ENCODE peak calls at places on chromosomes 13 and 19, in five cellular contexts. U is HCT116, W is tibial artery, Q is prostate gland, M is cardiac muscle cell. X is an unnamed sample.

GRCh38 chr13:59120297-59120843 is 1043.4 kb downstream of the DIAPH3 start:
- DNase-seq in U (no peak), W (no peak), Q (no peak), M (no peak), X (no peak)

GRCh38 chr19:35063940-35064818 is 22.7 kb downstream of the HPN start:
- DNase-seq in U (no peak), W (no peak), Q (no peak), M (no peak), X (no peak)

GRCh38 chr19:11375143-11375948 is 880 bp downstream of the SWSAP1 start:
- DNase-seq in U (no peak), W (peak; percentile 49), Q (peak; percentile 41), M (peak; percentile 53), X (peak; percentile 54)

GRCh38 chr13:47904891-47905290 is 96.2 kb downstream of the SUCLA2 start:
- DNase-seq in U (no peak), W (no peak), Q (no peak), M (no peak), X (no peak)

GRCh38 chr13:39052944-39053343 is 14.7 kb downstream of the NHLRC3 start:
- DNase-seq in U (no peak), W (no peak), Q (no peak), M (no peak), X (no peak)

GRCh38 chr19:49173198-49173597 is 15.6 kb downstream of the TRPM4 start:
- DNase-seq in U (no peak), W (no peak), Q (no peak), M (no peak), X (no peak)

GRCh38 chr13:41296879-41297646 is 14.0 kb upstream of the NAA16 start:
- DNase-seq in U (no peak), W (no peak), Q (no peak), M (no peak), X (no peak)

GRCh38 chr13:27954406-27954851 is 14.7 kb downstream of the CDX2 start:
- DNase-seq in U (no peak), W (no peak), Q (no peak), M (no peak), X (peak; percentile 69)

GRCh38 chr19:16920816-16921529 is 32.2 kb downstream of the F2RL3 start:
- DNase-seq in U (peak; percentile 42), W (no peak), Q (peak; percentile 30), M (no peak), X (no peak)

GRCh38 chr13:99905814-99906213 is 65.8 kb downstream of the ZIC5 start:
- DNase-seq in U (no peak), W (no peak), Q (no peak), M (no peak), X (no peak)
- H3K27me3 ChIP-seq in U (no peaks in the 10 kb centered on the region), W (no peaks in the 10 kb centered on the region), Q (no peaks in the 10 kb centered on the region), M (no peaks in the 10 kb centered on the region), X (no peaks in the 10 kb centered on the region)

GRCh38 chr13:19169991-19170390 is 11.6 kb downstream of the TUBA3C start:
- DNase-seq in U (no peak), W (no peak), Q (no peak), M (no peak), X (no peak)
- H3K9me3 ChIP-seq in U (peaks cover 12% of the 10 kb centered on the region), W (no peaks in the 10 kb centered on the region), Q (no peaks in the 10 kb centered on the region), M (no peaks in the 10 kb centered on the region), X (no peaks in the 10 kb centered on the region)

GRCh38 chr13:51048166-51048461 is 63.0 kb downstream of the C13orf42 start:
- DNase-seq in U (no peak), W (no peak), Q (no peak), M (no peak), X (no peak)

GRCh38 chr13:51045450-51045849 is 65.6 kb downstream of the C13orf42 start:
- DNase-seq in U (no peak), W (no peak), Q (no peak), M (no peak), X (no peak)

GRCh38 chr13:51044023-51044665 is 66.9 kb downstream of the C13orf42 start:
- DNase-seq in U (no peak), W (no peak), Q (no peak), M (no peak), X (peak; percentile 25)

GRCh38 chr13:51050021-51050886 is 60.8 kb downstream of the C13orf42 start:
- DNase-seq in U (no peak), W (no peak), Q (no peak), M (no peak), X (no peak)

GRCh38 chr13:51047434-51048165 is 63.5 kb downstream of the C13orf42 start:
- DNase-seq in U (no peak), W (no peak), Q (no peak), M (no peak), X (no peak)
- TF ChIP-seq CTCF in U (no peak), W (no peak), Q (no peak), M (no peak), X (no peak)

DNA sequence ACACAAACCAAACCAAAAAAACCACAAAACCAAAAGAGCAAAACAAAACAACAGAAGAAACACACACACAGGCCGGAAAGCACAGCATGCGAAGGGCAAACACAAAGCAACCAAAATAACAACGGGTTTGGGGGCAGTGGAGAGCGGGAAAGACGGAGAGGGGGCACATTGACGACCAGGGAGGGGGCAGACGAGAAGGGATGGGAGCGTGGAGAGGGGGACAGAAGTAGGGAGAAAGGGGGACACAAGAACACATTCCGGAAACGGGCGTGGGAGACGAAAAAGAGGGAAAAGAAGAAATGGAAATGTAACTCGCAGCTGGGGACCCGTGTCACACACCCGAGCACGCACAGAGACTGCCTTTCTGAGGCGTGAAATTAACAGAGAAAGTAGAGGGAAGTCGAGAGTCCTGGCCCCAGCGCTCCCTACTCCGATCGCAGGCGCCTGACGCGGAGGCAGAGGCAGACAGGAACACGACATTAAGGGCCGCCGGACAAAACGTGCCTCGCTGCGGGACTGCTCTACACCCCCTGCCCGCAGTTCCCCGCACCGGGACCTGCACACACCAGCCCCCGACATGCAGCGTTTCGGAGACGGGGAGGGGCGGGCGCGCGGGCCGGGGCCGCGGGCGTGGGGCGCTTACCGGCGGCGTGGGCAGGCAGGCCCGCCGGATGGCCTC is 652 bp downstream of the POU4F1 start:
- DNase-seq in U (no peak), W (no peak), Q (no peak), M (no peak), X (no peak)
- H3K27me3 ChIP-seq in U (peaks cover 27% of the 10 kb centered on the region), W (peaks cover 11% of the 10 kb centered on the region), Q (peaks cover 69% of the 10 kb centered on the region), M (peaks cover 99% of the 10 kb centered on the region), X (no peaks in the 10 kb centered on the region)

GRCh38 chr19:37669336-37669963 is 14.2 kb upstream of the ZFP30 start:
- DNase-seq in U (no peak), W (no peak), Q (no peak), M (no peak), X (no peak)
- H3K9me3 ChIP-seq in U (peaks cover 31% of the 10 kb centered on the region), W (peaks cover 88% of the 10 kb centered on the region), Q (no peaks in the 10 kb centered on the region), M (peaks cover 3% of the 10 kb centered on the region), X (peaks cover 30% of the 10 kb centered on the region)

DNA sequence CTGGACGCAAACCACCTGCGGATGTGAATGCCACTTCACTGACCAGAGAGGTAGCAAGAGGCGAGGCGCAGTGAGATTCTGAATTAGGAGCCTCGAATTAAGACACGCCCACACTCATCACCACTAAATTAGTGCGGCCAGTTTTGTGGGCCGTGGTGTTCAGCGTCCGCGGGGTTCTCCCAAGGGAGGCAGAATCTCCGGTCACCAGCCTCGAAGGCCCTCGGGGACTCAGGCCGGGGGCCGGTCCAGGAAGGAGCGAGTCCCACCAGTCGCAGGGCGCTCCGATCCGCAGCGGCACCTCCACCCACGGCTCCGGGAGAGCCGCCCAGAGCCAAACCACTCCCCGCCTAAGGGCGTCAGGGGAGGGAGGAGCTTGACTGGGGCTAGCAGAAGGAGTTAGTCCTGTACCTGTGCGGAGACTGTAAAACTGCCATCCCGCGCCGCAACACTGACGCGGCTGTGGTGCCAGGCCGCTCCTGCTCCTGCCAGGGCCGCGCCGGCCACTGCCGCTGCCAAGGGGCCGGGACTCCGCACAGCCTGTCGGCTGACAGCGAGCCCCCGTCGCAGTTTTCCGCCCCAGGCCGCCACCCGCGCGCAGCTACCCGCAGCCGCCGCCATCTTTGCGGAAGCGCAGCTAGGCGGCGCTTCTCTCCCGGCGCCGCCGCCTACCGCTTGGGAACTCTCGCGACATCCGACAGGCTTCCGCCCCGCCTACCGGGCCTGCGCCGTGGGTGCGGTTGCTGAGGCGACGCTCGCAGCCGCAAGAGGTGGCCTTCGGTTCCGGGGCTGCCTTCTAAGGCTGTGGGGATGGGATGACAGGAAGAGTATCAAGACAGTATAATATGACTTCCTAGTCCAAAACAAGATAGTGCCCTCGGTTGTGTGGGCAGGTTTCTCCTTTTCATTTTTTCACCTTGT is at the start of gene MICU2:
- DNase-seq in U (peak; percentile 90), W (peak; percentile 89), Q (peak; percentile 89), M (peak; percentile 95), X (peak; percentile 97)
- TF ChIP-seq CTCF in U (no peak), W (peak; percentile 37), Q (peak; percentile 64), M (peak; percentile 10), X (no peak)

X was measured in WERI-Rb-1.